ENCODE peak calls at places on chromosomes 4 and X, in five cellular contexts. G, H, O, T and S are unnamed samples.

GRCh38 chr4:101136373-101137370 is 210.7 kb downstream of the PPP3CA start:
- DNase-seq in G (no peak), H (no peak), O (no peak), T (no peak), S (no peak)

GRCh38 chr4:162115323-162115722 is 48.5 kb downstream of the FSTL5 start:
- DNase-seq in G (no peak), H (no peak), O (no peak), T (no peak), S (no peak)

GRCh38 chrX:105483011-105483410 is 262.5 kb upstream of the TEX13A start:
- DNase-seq in G (no peak), H (peak), O (no peak), T (no peak), S (no peak)

GRCh38 chr4:185309770-185310169 is 86.0 kb downstream of the LRP2BP start:
- DNase-seq in G (no peak), H (no peak), O (no peak), T (no peak), S (no peak)

GRCh38 chrX:118523920-118524319 is 28.3 kb downstream of the DOCK11 start:
- DNase-seq in G (no peak), H (no peak), O (no peak), T (no peak), S (no peak)

GRCh38 chr4:8688041-8688907 is 95.7 kb downstream of the CPZ start:
- DNase-seq in G (no peak), H (no peak), O (no peak), T (peak), S (peak)

GRCh38 chrX:42746606-42747005 is 31.4 kb downstream of the PPP1R2C start:
- DNase-seq in G (no peak), H (peak), O (no peak), T (no peak), S (no peak)

GRCh38 chrX:44997282-44997813 is 124.4 kb downstream of the KDM6A start:
- DNase-seq in G (no peak), H (no peak), O (no peak), T (no peak), S (no peak)

GRCh38 chr4:76704133-76704881 is 193.6 kb downstream of the SOWAHB start:
- DNase-seq in G (no peak), H (peak), O (peak), T (peak), S (no peak)

GRCh38 chr4:7960790-7961655 is 21.4 kb upstream of the AFAP1 start:
- DNase-seq in G (no peak), H (peak), O (peak), T (peak), S (no peak)

GRCh38 chrX:109719262-109719661 is 13.8 kb downstream of the ACSL4 start:
- DNase-seq in G (no peak), H (no peak), O (no peak), T (no peak), S (no peak)

GRCh38 chrX:1592128-1592862 is 891 bp downstream of the AKAP17A start:
- DNase-seq in G (peak), H (peak), O (no peak), T (peak), S (no peak)

GRCh38 chr4:147396105-147396504 is 84.8 kb upstream of the EDNRA start:
- DNase-seq in G (no peak), H (no peak), O (no peak), T (no peak), S (no peak)

GRCh38 chr4:40722576-40723161 is 27.1 kb upstream of the NSUN7 start:
- DNase-seq in G (no peak), H (no peak), O (no peak), T (peak), S (no peak)

GRCh38 chr4:137956256-137956655 is 285.9 kb downstream of the SLC7A11 start:
- DNase-seq in G (no peak), H (peak), O (no peak), T (no peak), S (no peak)

GRCh38 chr4:71687057-71687456 is 96.8 kb downstream of the GC start:
- DNase-seq in G (no peak), H (no peak), O (no peak), T (no peak), S (no peak)

GRCh38 chr4:85952982-85953650 is 406.7 kb downstream of the MAPK10 start:
- DNase-seq in G (no peak), H (no peak), O (no peak), T (no peak), S (no peak)

GRCh38 chrX:6228720-6229119 is at the start of gene NLGN4X:
- DNase-seq in G (no peak), H (no peak), O (no peak), T (no peak), S (peak)

GRCh38 chr4:23361453-23361852 is 528.4 kb downstream of the PPARGC1A start:
- DNase-seq in G (no peak), H (no peak), O (no peak), T (no peak), S (no peak)

GRCh38 chr4:169925678-169926077 is 100.5 kb downstream of the MFAP3L start:
- DNase-seq in G (no peak), H (peak), O (no peak), T (no peak), S (no peak)

GRCh38 chrX:115958687-115959359 is 211.7 kb upstream of the AGTR2 start:
- DNase-seq in G (no peak), H (no peak), O (no peak), T (no peak), S (no peak)

GRCh38 chr4:186204103-186204559 is 12.8 kb downstream of the CYP4V2 start:
- DNase-seq in G (peak), H (peak), O (no peak), T (peak), S (no peak)

GRCh38 chr4:83348074-83348473 is 13.4 kb upstream of the HPSE start:
- DNase-seq in G (no peak), H (no peak), O (no peak), T (no peak), S (no peak)

DNA sequence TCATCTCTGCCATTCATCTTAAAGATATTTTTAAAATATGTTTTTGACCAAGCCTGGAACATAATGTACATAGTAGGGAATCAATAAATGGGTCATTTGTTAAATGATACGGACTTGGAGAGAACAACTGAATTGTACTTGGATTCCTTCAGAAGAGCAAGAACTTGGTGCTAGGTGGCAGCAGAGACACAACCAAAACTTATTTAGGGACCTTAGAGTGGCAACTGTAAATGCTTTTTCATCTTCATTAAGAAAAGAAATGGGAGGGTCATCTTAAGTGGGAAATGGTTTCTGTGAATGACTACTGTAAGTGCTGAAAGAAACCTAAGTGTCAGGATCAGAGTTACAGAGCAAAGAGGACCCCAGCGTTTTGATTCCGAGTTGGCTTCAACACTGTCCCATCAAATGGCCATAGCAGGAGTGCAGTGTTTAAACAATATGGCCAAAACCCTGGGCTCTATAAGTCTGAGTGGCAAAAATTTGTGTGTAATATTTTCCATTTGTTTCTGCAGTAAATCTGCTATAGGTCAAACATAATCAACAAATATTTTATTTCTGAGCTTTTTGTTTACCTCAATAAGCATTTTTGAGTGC is 213.6 kb downstream of the PALLD start:
- DNase-seq in G (peak), H (peak), O (peak), T (peak), S (no peak)
- TF ChIP-seq CTCF in G (no peak), H (peak), O (peak), T (peak), S (peak)

DNA sequence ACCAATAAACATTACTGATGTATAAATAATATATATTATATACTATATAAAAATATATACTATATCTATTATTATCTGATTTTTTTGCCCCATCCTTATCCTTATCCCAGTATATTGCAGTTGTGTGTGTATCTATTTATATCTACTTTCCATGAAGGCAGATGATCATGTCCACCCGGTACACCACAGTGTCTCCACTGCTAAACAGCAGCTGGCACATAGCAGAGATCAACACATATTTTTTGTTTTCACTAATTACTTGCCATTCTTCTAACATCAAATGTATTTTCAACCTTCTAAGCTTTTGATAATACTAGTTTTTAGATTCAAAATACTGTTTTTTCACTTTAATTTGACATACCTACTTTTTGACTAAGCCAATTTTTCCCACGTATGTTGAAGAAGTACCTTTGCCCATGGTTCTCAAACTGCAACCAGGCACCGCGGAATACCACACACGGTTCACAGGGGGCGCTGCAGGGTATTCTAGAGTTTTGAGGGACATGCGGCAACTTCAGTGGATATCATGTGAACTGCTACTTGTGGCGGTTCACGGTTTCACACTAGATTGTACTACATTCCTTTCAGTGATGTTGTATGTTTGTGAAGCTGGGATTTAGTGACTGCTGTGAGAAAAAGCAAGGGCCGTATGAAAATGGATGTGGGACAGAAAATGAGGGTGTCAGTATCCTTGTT is 182.5 kb upstream of the NPY2R start:
- DNase-seq in G (peak), H (peak), O (no peak), T (peak), S (peak)
- TF ChIP-seq CTCF in G (no peak), H (peak), O (peak), T (peak), S (peak)

GRCh38 chrX:41142130-41142529 is 56.9 kb downstream of the USP9X start:
- DNase-seq in G (no peak), H (no peak), O (no peak), T (no peak), S (no peak)

GRCh38 chrX:41131766-41132165 is 46.5 kb downstream of the USP9X start:
- DNase-seq in G (no peak), H (no peak), O (no peak), T (no peak), S (no peak)

GRCh38 chrX:41133551-41133950 is 48.3 kb downstream of the USP9X start:
- DNase-seq in G (no peak), H (no peak), O (no peak), T (no peak), S (no peak)

GRCh38 chrX:41137589-41137988 is 52.3 kb downstream of the USP9X start:
- DNase-seq in G (no peak), H (peak), O (no peak), T (no peak), S (no peak)
- TF ChIP-seq CTCF in G (no peak), H (peak), O (peak), T (peak), S (peak)

DNA sequence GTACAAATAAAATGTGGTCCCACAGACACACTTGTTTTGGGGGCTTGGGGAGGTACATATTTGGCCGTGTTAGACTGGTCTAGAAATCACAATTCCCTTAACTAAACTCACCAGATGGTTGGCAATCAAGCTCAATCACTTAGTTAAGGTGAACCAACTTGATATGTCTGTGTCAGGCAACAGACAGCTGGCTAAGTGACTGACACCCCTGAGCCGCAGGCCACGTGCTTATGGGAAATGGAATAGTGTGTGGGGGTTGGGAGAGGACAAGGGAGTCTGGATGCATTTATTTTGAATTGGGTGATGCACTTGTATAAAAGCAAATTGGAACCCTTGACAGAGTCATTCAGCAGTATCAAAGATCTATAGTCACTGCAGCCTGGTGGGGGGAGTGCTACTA is 209.0 kb downstream of the HS6ST2 start:
- DNase-seq in G (no peak), H (no peak), O (no peak), T (no peak), S (no peak)
- TF ChIP-seq CTCF in G (no peak), H (no peak), O (no peak), T (no peak), S (no peak)

GRCh38 chr4:111136438-111136837 is 513.6 kb upstream of the PITX2 start:
- DNase-seq in G (no peak), H (peak), O (no peak), T (no peak), S (no peak)
- TF ChIP-seq CTCF in G (no peak), H (peak), O (peak), T (no peak), S (no peak)

DNA sequence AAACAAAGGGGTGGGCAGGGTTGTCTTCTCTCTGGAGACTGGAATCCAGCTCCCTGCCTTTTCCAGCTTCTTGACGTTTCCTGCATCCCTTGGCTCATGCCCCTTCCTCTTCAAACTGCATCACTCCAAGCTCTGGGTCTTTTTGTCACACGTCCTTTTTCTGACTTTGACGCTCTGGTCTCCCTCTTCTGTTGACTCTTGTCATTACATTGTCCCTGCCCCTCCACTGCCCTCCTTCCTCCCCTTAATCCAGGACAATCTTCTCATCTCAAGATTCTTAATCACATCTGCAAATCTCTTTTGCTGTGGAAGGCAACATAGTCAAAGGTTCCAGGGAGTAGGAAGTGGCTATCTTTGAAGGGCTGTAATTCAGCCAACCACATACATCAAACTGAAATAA is 178.3 kb downstream of the TMA16 start:
- DNase-seq in G (no peak), H (no peak), O (no peak), T (no peak), S (no peak)
- TF ChIP-seq CTCF in G (no peak), H (no peak), O (no peak), T (no peak), S (no peak)

DNA sequence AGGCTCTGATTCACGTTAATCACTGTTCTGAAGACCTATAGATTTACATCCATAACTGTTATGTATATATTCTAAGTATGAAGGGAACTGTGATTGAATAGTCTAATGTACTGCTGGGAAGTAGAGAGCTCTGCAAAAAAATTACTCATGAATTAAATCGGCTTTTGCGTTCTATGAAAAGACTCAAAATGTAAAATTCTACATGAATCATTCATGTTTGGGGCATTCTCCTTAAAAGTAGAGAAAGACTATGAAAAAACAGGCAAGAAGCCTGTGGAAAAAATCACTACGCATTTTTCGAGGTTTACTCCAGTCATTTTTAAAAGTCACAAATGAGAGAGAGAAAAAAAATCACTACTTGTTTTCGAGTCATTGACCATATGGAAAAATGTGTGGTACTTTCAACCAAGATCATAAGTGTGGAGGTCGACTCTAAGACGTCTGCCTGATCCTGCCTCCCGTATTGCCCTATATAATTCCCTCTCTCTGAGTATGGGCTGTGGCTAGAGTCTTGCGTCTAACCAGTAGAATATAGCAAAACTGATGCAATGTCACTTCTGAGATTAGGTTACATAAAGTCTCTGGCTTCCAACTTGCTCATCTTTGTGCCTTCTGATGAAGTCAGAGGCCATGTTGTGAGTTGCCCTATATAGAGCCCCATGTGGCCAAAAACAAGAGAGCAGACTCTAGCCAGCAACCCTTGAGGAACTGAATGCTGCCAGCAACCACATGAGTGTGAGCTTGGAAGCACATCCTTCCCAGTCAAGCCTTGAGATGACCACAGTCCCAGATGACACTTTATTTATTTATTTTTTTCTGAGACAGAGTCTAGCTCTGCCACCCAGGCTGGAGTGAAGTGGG is 32.1 kb upstream of the VEGFD start:
- DNase-seq in G (no peak), H (no peak), O (no peak), T (no peak), S (no peak)
- TF ChIP-seq CTCF in G (no peak), H (no peak), O (no peak), T (no peak), S (no peak)

GRCh38 chrX:100636321-100636991 is at the start of gene TSPAN6:
- DNase-seq in G (peak), H (peak), O (peak), T (peak), S (peak)
- TF ChIP-seq CTCF in G (peak), H (peak), O (peak), T (peak), S (peak)